ENCODE peak calls at places on chromosomes 7 and 10, in ten cellular contexts. P, M, X, Y, Q, C, S, R, Z and O are unnamed samples.

GRCh38 chr7:102978280-102978679 is 65.5 kb downstream of the LRRC17 start:
- DNase-seq in P (no peak), M (no peak), X (peak), Y (no peak), Q (no peak), C (no peak), S (no peak), R (no peak), Z (no peak), O (no peak)

GRCh38 chr10:132465889-132466519 is 69.0 kb downstream of the PWWP2B start:
- DNase-seq in P (no peak), M (no peak), X (no peak), Y (no peak), Q (no peak), C (no peak), S (no peak), R (no peak), Z (no peak), O (no peak)

GRCh38 chr7:66627151-66627681 is 1.5 kb upstream of the KCTD7 start:
- DNase-seq in P (no peak), M (no peak), X (no peak), Y (no peak), Q (no peak), C (no peak), S (peak), R (no peak), Z (no peak), O (no peak)

GRCh38 chr10:87054373-87055295 is 34.5 kb downstream of the FAM25A start:
- DNase-seq in P (no peak), M (no peak), X (peak), Y (no peak), Q (no peak), C (no peak), S (peak), R (no peak), Z (peak), O (no peak)

GRCh38 chr10:88687853-88688467 is 18.1 kb upstream of the LIPK start:
- DNase-seq in P (no peak), M (no peak), X (peak), Y (no peak), Q (peak), C (no peak), S (peak), R (no peak), Z (no peak), O (no peak)

GRCh38 chr7:54964136-54964535 is 54.7 kb upstream of the EGFR start:
- DNase-seq in P (no peak), M (no peak), X (no peak), Y (no peak), Q (no peak), C (no peak), S (no peak), R (no peak), Z (no peak), O (no peak)

GRCh38 chr7:30251708-30252329 is 32.6 kb upstream of the ZNRF2 start:
- DNase-seq in P (no peak), M (no peak), X (peak), Y (no peak), Q (no peak), C (no peak), S (peak), R (no peak), Z (no peak), O (no peak)

GRCh38 chr7:77690289-77690688 is 6.0 kb upstream of the RSBN1L start:
- DNase-seq in P (no peak), M (no peak), X (no peak), Y (no peak), Q (no peak), C (no peak), S (no peak), R (no peak), Z (no peak), O (no peak)

GRCh38 chr7:47253650-47254080 is 328.2 kb downstream of the TNS3 start:
- DNase-seq in P (no peak), M (peak), X (peak), Y (no peak), Q (peak), C (no peak), S (no peak), R (no peak), Z (peak), O (no peak)

GRCh38 chr10:65861249-65861648 is 1064.6 kb upstream of the LRRTM3 start:
- DNase-seq in P (no peak), M (no peak), X (peak), Y (no peak), Q (no peak), C (no peak), S (peak), R (no peak), Z (no peak), O (no peak)

GRCh38 chr10:34262965-34263364 is 552.1 kb downstream of the PARD3 start:
- DNase-seq in P (no peak), M (no peak), X (no peak), Y (no peak), Q (no peak), C (no peak), S (no peak), R (no peak), Z (no peak), O (no peak)

GRCh38 chr7:139230484-139230773 is 608 bp upstream of the UBN2 start:
- DNase-seq in P (no peak), M (no peak), X (no peak), Y (no peak), Q (no peak), C (no peak), S (no peak), R (no peak), Z (no peak), O (no peak)

GRCh38 chr10:35488228-35488627 is 116.9 kb upstream of the GJD4 start:
- DNase-seq in P (no peak), M (no peak), X (no peak), Y (no peak), Q (no peak), C (no peak), S (no peak), R (no peak), Z (no peak), O (no peak)

GRCh38 chr10:114030140-114030539 is 13.5 kb upstream of the ADRB1 start:
- DNase-seq in P (no peak), M (no peak), X (peak), Y (no peak), Q (no peak), C (no peak), S (no peak), R (no peak), Z (no peak), O (no peak)

GRCh38 chr7:23074443-23075244 is 30.9 kb upstream of the KLHL7 start:
- DNase-seq in P (no peak), M (no peak), X (peak), Y (no peak), Q (peak), C (no peak), S (no peak), R (no peak), Z (no peak), O (no peak)

GRCh38 chr10:21260060-21260792 is 265.3 kb downstream of the SKIDA1 start:
- DNase-seq in P (no peak), M (no peak), X (no peak), Y (no peak), Q (no peak), C (peak), S (no peak), R (no peak), Z (peak), O (no peak)

GRCh38 chr7:155787171-155787851 is 25.0 kb downstream of the SHH start:
- DNase-seq in P (no peak), M (no peak), X (no peak), Y (no peak), Q (no peak), C (no peak), S (no peak), R (no peak), Z (no peak), O (no peak)